ENCODE peak calls at places on chromosomes 7 and 10, in five cellular contexts. V is AG04449, Y is AG04450, H is transverse colon, N is right cardiac atrium. L is an unnamed sample.

GRCh38 chr10:47023237-47024045 is 112.2 kb downstream of the PTPN20 start:
- DNase-seq in V (no peak), Y (no peak), H (no peak), N (no peak), L (no peak)

GRCh38 chr10:70357447-70358035 is 24.9 kb downstream of the LRRC20 start:
- DNase-seq in V (no peak), Y (no peak), H (no peak), N (no peak), L (no peak)

GRCh38 chr10:102120142-102120986 is at the start of gene LDB1:
- DNase-seq in V (no peak), Y (peak; percentile 53), H (peak; percentile 81), N (peak; percentile 81), L (peak; percentile 83)

GRCh38 chr10:130215076-130215917 is 79.1 kb downstream of the GLRX3 start:
- DNase-seq in V (no peak), Y (no peak), H (no peak), N (no peak), L (no peak)

GRCh38 chr10:66917104-66917503 is 8.7 kb upstream of the LRRTM3 start:
- DNase-seq in V (no peak), Y (no peak), H (no peak), N (no peak), L (no peak)

GRCh38 chr10:122460891-122461293 is 461 bp upstream of the HTRA1 start:
- DNase-seq in V (no peak), Y (no peak), H (no peak), N (no peak), L (no peak)

GRCh38 chr7:142030294-142030693 is 34.6 kb downstream of the MGAM start:
- DNase-seq in V (no peak), Y (no peak), H (no peak), N (no peak), L (no peak)

GRCh38 chr7:2893411-2893861 is 49.3 kb upstream of the GNA12 start:
- DNase-seq in V (no peak), Y (no peak), H (no peak), N (no peak), L (no peak)

GRCh38 chr10:15703944-15704580 is 15.7 kb downstream of the ITGA8 start:
- DNase-seq in V (no peak), Y (no peak), H (no peak), N (no peak), L (no peak)

GRCh38 chr10:191703-192518 is 56.7 kb downstream of the ZMYND11 start:
- DNase-seq in V (no peak), Y (no peak), H (no peak), N (peak; percentile 24), L (no peak)

GRCh38 chr7:2808891-2809660 is 35.0 kb downstream of the GNA12 start:
- DNase-seq in V (no peak), Y (no peak), H (no peak), N (no peak), L (no peak)

GRCh38 chr7:104906032-104906431 is 108.0 kb upstream of the KMT2E start:
- DNase-seq in V (no peak), Y (no peak), H (no peak), N (no peak), L (no peak)

GRCh38 chr7:133480868-133481267 is 228.0 kb downstream of the EXOC4 start:
- DNase-seq in V (no peak), Y (no peak), H (no peak), N (no peak), L (no peak)

GRCh38 chr7:104971290-104972071 is 42.5 kb upstream of the KMT2E start:
- DNase-seq in V (no peak), Y (no peak), H (peak; percentile 66), N (peak; percentile 56), L (no peak)

GRCh38 chr10:124238367-124238766 is 145.0 kb upstream of the CHST15 start:
- DNase-seq in V (no peak), Y (no peak), H (peak; percentile 4), N (no peak), L (no peak)

GRCh38 chr10:59397971-59398370 is 35.6 kb upstream of the FAM13C start:
- DNase-seq in V (no peak), Y (no peak), H (no peak), N (no peak), L (no peak)

GRCh38 chr10:132398566-132398991 is 1.6 kb downstream of the PWWP2B start:
- DNase-seq in V (no peak), Y (no peak), H (peak; percentile 21), N (peak; percentile 22), L (no peak)

GRCh38 chr10:133242611-133243356 is 5.1 kb downstream of the VENTX start:
- DNase-seq in V (no peak), Y (no peak), H (no peak), N (no peak), L (no peak)

GRCh38 chr7:73736885-73737284 is 1.7 kb downstream of the ABHD11 start:
- DNase-seq in V (no peak), Y (no peak), H (no peak), N (no peak), L (no peak)

GRCh38 chr7:2150445-2150815 is 82.3 kb downstream of the MAD1L1 start:
- DNase-seq in V (no peak), Y (no peak), H (no peak), N (no peak), L (no peak)

GRCh38 chr10:33616921-33617320 is 282.5 kb upstream of the NRP1 start:
- DNase-seq in V (no peak), Y (no peak), H (no peak), N (no peak), L (no peak)

GRCh38 chr7:77797734-77798393 is 370 bp downstream of the TMEM60 start:
- DNase-seq in V (no peak), Y (no peak), H (peak; percentile 47), N (peak; percentile 39), L (no peak)

GRCh38 chr10:121662945-121663917 is 65.0 kb upstream of the FGFR2 start:
- DNase-seq in V (no peak), Y (no peak), H (peak; percentile 35), N (no peak), L (no peak)

GRCh38 chr10:106043833-106044232 is 1120.7 kb downstream of the SORCS1 start:
- DNase-seq in V (no peak), Y (no peak), H (no peak), N (no peak), L (no peak)

GRCh38 chr10:71970331-71970730 is 6.1 kb downstream of the CHST3 start:
- DNase-seq in V (no peak), Y (no peak), H (no peak), N (no peak), L (no peak)

GRCh38 chr10:29106287-29106686 is 182.6 kb upstream of the LYZL1 start:
- DNase-seq in V (no peak), Y (no peak), H (no peak), N (no peak), L (no peak)

GRCh38 chr10:102796407-102797176 is 40.6 kb downstream of the CYP17A1 start:
- DNase-seq in V (no peak), Y (no peak), H (peak; percentile 82), N (peak; percentile 90), L (peak; percentile 82)

GRCh38 chr7:30285067-30285530 is 702 bp downstream of the ZNRF2 start:
- DNase-seq in V (no peak), Y (no peak), H (peak; percentile 33), N (peak; percentile 46), L (peak; percentile 30)

GRCh38 chr7:80151274-80151665 is 16.6 kb downstream of the GNAI1 start:
- DNase-seq in V (peak; percentile 84), Y (no peak), H (no peak), N (no peak), L (no peak)

GRCh38 chr7:13987395-13987794 is 2.1 kb downstream of the ETV1 start:
- DNase-seq in V (no peak), Y (no peak), H (no peak), N (no peak), L (no peak)
- H3K4me3 ChIP-seq in V (no peak overlapping the region), Y (peak overlapping the region; percentile 81), H (no peak overlapping the region), N (peak overlapping the region; percentile 56), L (no peak overlapping the region)

GRCh38 chr7:99928994-99929729 is at the start of gene GJC3:
- DNase-seq in V (no peak), Y (no peak), H (peak; percentile 53), N (peak; percentile 62), L (peak; percentile 50)
- H3K4me3 ChIP-seq in V (peak within 1 kb of the TSS; percentile 36), Y (peak within 1 kb of the TSS; percentile 31), H (no peak within 1 kb of the TSS), N (peak within 1 kb of the TSS; percentile 26), L (peak within 1 kb of the TSS; percentile 64)

GRCh38 chr10:74058071-74058470 is 60.2 kb downstream of the VCL start:
- DNase-seq in V (no peak), Y (no peak), H (no peak), N (no peak), L (no peak)

GRCh38 chr10:74055383-74056065 is 57.6 kb downstream of the VCL start:
- DNase-seq in V (no peak), Y (no peak), H (no peak), N (no peak), L (no peak)

GRCh38 chr10:74051729-74052342 is 53.9 kb downstream of the VCL start:
- DNase-seq in V (no peak), Y (no peak), H (no peak), N (no peak), L (no peak)

GRCh38 chr10:74058658-74059057 is 60.7 kb downstream of the VCL start:
- DNase-seq in V (no peak), Y (no peak), H (no peak), N (no peak), L (peak; percentile 66)

DNA sequence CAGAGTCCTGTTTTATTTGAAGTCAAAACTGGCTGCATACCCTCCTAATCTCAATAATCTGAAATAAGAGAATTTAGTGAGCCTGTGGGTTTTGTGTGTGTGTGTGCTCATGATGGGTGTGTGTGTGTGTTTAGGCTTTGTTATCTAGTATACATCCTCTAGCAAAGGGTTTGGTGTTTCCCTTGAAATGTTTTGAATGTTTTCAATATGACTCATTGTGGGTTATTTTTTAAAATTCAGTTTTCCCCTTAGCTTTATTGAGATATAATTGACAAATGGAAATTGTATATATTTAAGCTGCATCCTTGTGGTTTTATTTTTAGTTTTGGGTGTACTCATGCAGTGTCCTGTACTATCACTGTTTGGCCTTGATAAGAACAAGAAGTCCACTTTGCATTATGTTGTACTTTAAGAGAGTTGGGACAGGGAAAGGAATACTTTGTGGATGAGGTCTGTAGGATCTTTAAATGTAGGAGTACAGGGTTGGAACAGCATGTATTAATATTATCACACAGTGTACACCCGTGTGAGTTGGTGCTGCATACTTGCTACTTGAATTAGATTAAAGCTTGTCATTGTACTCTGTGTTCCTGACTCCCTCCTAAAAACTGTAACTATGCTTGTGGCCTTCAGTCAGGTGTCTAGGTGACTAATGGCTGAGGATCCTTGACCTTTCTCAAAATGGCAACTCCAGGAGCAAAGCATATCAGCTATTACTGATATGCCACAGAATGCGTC is 58.3 kb downstream of the VCL start:
- DNase-seq in V (peak; percentile 38), Y (peak; percentile 34), H (no peak), N (no peak), L (peak; percentile 80)
- H3K4me3 ChIP-seq in V (no peak overlapping the region), Y (no peak overlapping the region), H (no peak overlapping the region), N (no peak overlapping the region), L (peak overlapping the region; percentile 13)

GRCh38 chr10:32059472-32059871 is 3.2 kb upstream of the KIF5B start:
- DNase-seq in V (no peak), Y (no peak), H (no peak), N (no peak), L (no peak)

GRCh38 chr10:32054087-32054486 is 2.1 kb downstream of the KIF5B start:
- DNase-seq in V (peak; percentile 51), Y (peak; percentile 44), H (peak; percentile 32), N (no peak), L (no peak)

GRCh38 chr10:32056136-32057040 is at the start of gene KIF5B:
- DNase-seq in V (no peak), Y (peak; percentile 59), H (peak; percentile 91), N (peak; percentile 93), L (peak; percentile 92)

GRCh38 chr10:32055478-32056135 is 618 bp downstream of the KIF5B start:
- DNase-seq in V (no peak), Y (no peak), H (peak; percentile 74), N (peak; percentile 71), L (peak; percentile 75)

GRCh38 chr10:32057041-32057372 is 782 bp upstream of the KIF5B start:
- DNase-seq in V (no peak), Y (no peak), H (no peak), N (no peak), L (no peak)
- H3K4me3 ChIP-seq in V (peak overlapping the region; percentile 89), Y (peak overlapping the region; percentile 83), H (no peak overlapping the region), N (peak overlapping the region; percentile 74), L (peak overlapping the region; percentile 100)

L was measured in CD4-positive, CD25-positive, alpha-beta regulatory T cell.